ENCODE peak calls at places on chromosomes 3 and 15, in four cellular contexts. W is transverse colon, Z is A549, C is tibial nerve. J is an unnamed sample.
A peak's percentile ranks its signal among the peaks of the same experiment; 100 is the strongest.

GRCh38 chr3:193742628-193743027 is 149.6 kb downstream of the OPA1 start:
- DNase-seq in W (no peak), Z (no peak), C (no peak), J (no peak)

GRCh38 chr3:129313415-129313982 is 34.8 kb downstream of the HMCES start:
- DNase-seq in W (peak; percentile 31), Z (no peak), C (no peak), J (no peak)

GRCh38 chr3:148794357-148794756 is 33.3 kb upstream of the CPB1 start:
- DNase-seq in W (no peak), Z (peak; percentile 44), C (no peak), J (no peak)

GRCh38 chr15:66115568-66116206 is 137.9 kb downstream of the MEGF11 start:
- DNase-seq in W (peak; percentile 27), Z (no peak), C (no peak), J (no peak)

GRCh38 chr15:45181491-45182285 is 6.1 kb downstream of the SHF start:
- DNase-seq in W (no peak), Z (no peak), C (no peak), J (no peak)

GRCh38 chr15:80072285-80072684 is 12.8 kb downstream of the ZFAND6 start:
- DNase-seq in W (no peak), Z (peak; percentile 93), C (peak; percentile 27), J (no peak)

GRCh38 chr3:13106308-13106970 is 33.2 kb upstream of the IQSEC1 start:
- DNase-seq in W (no peak), Z (peak; percentile 56), C (no peak), J (no peak)

GRCh38 chr3:135739755-135740154 is 225.8 kb upstream of the PPP2R3A start:
- DNase-seq in W (no peak), Z (no peak), C (no peak), J (no peak)

GRCh38 chr3:63193647-63194046 is 84.5 kb upstream of the SYNPR start:
- DNase-seq in W (no peak), Z (no peak), C (no peak), J (no peak)

GRCh38 chr15:72585659-72586058 is 68.8 kb upstream of the GOLGA6B start:
- DNase-seq in W (no peak), Z (peak; percentile 54), C (no peak), J (no peak)

GRCh38 chr3:186605561-186606545 is 7.0 kb upstream of the AHSG start:
- DNase-seq in W (no peak), Z (peak; percentile 29), C (no peak), J (no peak)

GRCh38 chr15:35867371-35867770 is 321.4 kb upstream of the DPH6 start:
- DNase-seq in W (no peak), Z (no peak), C (no peak), J (no peak)

GRCh38 chr3:23442598-23443383 is 239.7 kb downstream of the UBE2E2 start:
- DNase-seq in W (no peak), Z (no peak), C (no peak), J (no peak)

GRCh38 chr3:31562525-31562924 is 29.8 kb downstream of the STT3B start:
- DNase-seq in W (peak; percentile 25), Z (no peak), C (no peak), J (no peak)

GRCh38 chr15:97841558-97841957 is 118.9 kb upstream of the ARRDC4 start:
- DNase-seq in W (no peak), Z (no peak), C (no peak), J (no peak)

GRCh38 chr15:72042865-72043264 is 75.1 kb downstream of the MYO9A start:
- DNase-seq in W (no peak), Z (no peak), C (no peak), J (no peak)

GRCh38 chr15:51075364-51075763 is 19.3 kb downstream of the TNFAIP8L3 start:
- DNase-seq in W (no peak), Z (no peak), C (no peak), J (no peak)

GRCh38 chr15:79168922-79169322 is 78.3 kb upstream of the RASGRF1 start:
- DNase-seq in W (no peak), Z (peak; percentile 48), C (no peak), J (no peak)

DNA sequence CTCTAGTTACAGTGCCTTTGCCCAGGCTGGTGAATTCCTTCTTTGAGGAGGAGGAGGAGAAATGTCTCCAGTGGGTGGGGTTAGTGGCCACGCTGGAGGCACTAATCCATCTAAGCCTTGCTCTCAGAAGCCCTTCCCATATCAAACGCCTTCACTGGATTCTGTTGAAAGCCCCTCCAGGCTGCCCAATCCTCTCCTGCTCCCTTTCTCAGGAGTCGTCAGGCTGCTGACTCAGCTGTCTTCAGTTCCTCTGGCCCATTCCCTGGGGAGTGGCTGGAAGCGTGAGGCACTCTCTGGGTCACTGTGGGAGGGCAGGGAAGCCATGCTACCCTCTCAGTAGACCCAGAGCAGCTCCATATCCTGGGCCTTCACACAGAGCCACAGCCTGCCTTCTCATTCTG is 2.7 kb downstream of the AP2M1 start:
- DNase-seq in W (no peak), Z (no peak), C (no peak), J (no peak)
- H3K4me3 ChIP-seq in W (no peak overlapping the region), Z (peak overlapping the region; percentile 91), C (no peak overlapping the region), J (peak overlapping the region; percentile 95)

DNA sequence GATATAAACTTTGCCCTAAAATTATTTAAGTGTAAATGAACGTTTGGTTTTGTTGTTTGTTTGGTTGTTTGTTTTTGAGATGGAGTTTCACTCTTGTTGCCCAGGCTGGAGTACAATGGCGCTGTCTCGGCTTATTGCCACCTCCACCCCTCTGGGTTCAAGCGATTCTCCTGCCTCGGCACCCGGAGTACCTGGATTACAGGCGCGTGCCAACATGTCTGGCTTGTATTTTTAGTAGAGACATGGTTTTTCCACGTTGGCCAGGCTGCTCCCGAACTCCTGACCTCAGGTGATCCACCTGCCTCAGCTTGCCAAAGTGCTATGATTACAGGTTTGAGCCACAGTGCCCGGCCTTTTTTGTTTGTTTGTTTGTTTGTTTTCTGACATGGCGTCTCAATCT is 87.9 kb upstream of the CHD2 start:
- DNase-seq in W (peak; percentile 44), Z (no peak), C (no peak), J (peak; percentile 30)
- H3K27ac ChIP-seq in W (peak overlapping the region; percentile 96), Z (peak overlapping the region; percentile 84), C (no peak overlapping the region), J (peak overlapping the region; percentile 99)

DNA sequence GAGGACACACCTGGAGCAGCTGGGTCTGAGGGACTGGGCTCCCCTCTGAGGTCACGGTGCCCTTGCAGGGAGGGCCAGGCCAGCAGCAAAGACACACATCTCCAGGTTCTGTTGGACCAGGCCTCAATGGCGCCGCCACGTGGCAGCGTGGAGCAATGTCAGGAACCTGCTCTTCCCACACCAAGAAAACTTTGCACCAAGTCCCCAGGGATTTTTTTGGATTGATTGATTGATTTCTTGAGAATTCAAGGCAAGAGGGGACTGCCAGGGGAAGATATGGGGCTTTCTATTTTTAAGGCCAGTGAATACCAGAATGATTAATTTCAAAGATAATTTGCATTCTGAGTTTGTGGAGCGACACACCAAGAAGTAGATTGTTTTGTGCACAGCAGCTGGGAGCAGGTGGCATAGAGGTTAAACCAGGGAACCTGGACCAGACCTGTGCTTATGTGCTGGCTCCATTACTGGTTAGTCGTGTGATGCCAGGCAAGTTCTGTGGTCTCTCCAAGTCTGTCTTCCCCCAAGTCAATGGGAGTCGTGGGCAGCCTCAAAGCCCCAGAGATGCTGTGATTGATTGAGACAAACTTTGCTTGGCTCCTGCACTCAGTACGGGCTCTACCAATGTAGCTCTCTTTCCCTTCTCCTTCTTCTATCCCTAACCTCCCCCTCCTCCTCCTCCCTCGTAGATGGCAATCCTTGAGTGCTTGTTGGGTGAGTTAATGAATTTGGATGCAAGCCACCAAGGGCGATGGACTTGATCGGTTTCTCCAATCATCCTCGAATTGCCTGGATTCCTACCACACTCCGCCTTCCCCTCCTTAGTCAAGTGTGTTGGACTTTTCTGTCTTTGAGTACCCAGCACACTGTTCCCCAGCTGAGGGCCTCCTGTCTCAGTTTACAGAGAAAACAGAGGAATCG is 96.2 kb upstream of the TRPM1 start:
- DNase-seq in W (peak; percentile 53), Z (peak; percentile 62), C (no peak), J (peak; percentile 57)
- TF ChIP-seq CTCF in W (peak; percentile 56), Z (peak; percentile 58), C (peak; percentile 53), J (peak; percentile 67)

GRCh38 chr3:58576716-58577115 is 475 bp downstream of the FAM107A start:
- DNase-seq in W (no peak), Z (no peak), C (no peak), J (no peak)
- H3K4me3 ChIP-seq in W (peak overlapping the region; percentile 7), Z (no peak overlapping the region), C (peak overlapping the region; percentile 33), J (peak overlapping the region; percentile 34)

DNA sequence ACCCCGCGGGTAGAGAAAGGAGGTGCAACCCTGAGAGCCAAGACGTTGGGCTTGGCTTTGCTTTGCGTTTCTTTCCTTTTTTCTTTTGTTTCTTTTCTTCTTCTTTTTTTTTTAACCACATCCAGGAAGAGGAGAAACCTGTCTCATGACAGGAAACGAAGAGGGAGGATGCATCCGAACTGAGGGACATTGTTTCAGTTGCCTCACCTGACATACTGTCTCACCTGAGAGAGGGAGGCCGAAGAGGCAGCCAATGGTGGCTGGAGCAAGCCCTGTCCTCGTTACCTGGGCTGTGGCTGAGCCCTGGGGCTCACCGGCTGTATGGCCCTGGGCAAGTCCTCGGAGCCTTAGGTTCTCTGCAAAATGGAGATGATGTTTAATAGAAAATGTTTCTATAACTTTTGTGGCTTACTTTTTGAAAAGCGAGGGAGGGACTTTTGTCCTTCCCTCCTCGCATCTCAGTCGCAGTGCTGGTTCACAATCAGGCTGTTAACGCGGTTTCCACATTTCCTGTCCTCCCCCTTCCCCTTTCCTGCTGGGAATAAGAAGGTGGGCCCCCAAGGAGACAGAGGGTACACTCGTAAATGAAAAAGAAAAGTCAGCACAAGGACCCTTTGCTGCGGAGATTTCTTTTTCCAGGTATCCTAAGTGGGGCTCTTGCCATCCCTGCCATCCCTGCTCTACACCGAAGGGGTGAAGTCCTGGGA is 29.4 kb downstream of the ARHGAP31 start:
- DNase-seq in W (no peak), Z (no peak), C (no peak), J (no peak)
- H3K27ac ChIP-seq in W (peak overlapping the region; percentile 94), Z (peak overlapping the region; percentile 97), C (peak overlapping the region; percentile 96), J (peak overlapping the region; percentile 97)

J was measured in left lung.